ENCODE peak calls at places on chromosomes 11 and 22, in eight cellular contexts. Z is HepG2, R is WTC11, A is A549, B is SK-N-SH, D is GM12878, Q is K562, H is H1. N is an unnamed sample.

GRCh38 chr11:61138940-61139339 is 22.3 kb downstream of the VPS37C start:
- DNase-seq in Z (no peak), R (no peak), A (no peak), B (no peak), D (no peak), Q (no peak), H (no peak), N (peak; percentile 76)

GRCh38 chr11:19524171-19524671 is 188.4 kb upstream of the NAV2 start:
- DNase-seq in Z (no peak), R (no peak), A (no peak), B (no peak), D (no peak), Q (no peak), H (no peak), N (peak; percentile 8)

GRCh38 chr11:86062719-86063118 is 6.2 kb downstream of the PICALM start:
- DNase-seq in Z (no peak), R (no peak), A (no peak), B (no peak), D (no peak), Q (no peak), H (no peak), N (no peak)

GRCh38 chr11:58301576-58301975 is 33.5 kb upstream of the OR10W1 start:
- DNase-seq in Z (no peak), R (no peak), A (no peak), B (no peak), D (no peak), Q (no peak), H (no peak), N (peak; percentile 84)

GRCh38 chr22:49703391-49703926 is 124.2 kb downstream of the BRD1 start:
- DNase-seq in Z (no peak), R (no peak), A (no peak), B (no peak), D (no peak), Q (no peak), H (no peak), N (no peak)

GRCh38 chr11:130478204-130478701 is 29.8 kb downstream of the ADAMTS15 start:
- DNase-seq in Z (no peak), R (no peak), A (peak; percentile 71), B (peak; percentile 55), D (no peak), Q (no peak), H (no peak), N (peak; percentile 95)

GRCh38 chr11:77761481-77761880 is 59.0 kb downstream of the RSF1 start:
- DNase-seq in Z (no peak), R (no peak), A (no peak), B (no peak), D (no peak), Q (no peak), H (no peak), N (no peak)

GRCh38 chr11:103671143-103671651 is 365.2 kb upstream of the DDI1 start:
- DNase-seq in Z (no peak), R (no peak), A (no peak), B (no peak), D (no peak), Q (no peak), H (no peak), N (no peak)

DNA sequence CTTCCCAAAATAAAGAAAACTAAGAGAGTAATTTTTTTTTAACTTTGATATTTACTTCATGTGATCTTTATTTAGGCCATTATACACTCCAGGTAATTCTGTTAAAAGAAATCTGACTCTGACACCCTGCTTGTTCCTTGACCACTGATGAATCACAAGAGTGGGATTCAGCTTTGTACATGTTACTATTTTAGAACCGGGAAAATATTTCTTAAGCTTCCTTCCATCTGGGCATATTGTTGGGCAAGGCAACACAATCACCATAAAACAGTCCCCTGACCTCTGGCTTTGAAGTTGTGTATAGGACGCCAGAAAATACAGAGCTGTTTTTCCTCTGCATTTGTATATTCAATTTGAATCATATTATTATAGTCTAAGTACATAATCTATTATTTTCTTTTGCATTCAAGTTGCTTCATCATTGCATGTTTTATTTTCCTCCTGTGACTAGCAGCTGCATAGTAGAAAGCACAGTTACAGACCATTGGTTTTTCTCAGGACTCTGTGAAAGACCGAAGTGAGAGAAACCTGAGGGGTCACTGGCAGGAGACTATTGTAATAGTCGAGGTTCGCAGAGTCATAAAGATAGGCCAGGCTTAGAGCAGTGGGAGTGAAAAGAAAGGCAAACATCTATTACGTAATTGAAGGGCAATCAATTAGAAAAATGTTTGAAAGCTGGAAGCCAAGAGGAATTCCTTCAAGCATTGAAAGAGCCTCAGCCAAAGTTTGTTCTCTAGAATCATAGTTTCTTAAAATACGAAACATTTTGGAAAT is 51.8 kb upstream of the SLC36A4 start:
- DNase-seq in Z (no peak), R (no peak), A (no peak), B (no peak), D (no peak), Q (no peak), H (no peak), N (no peak)
- TF ChIP-seq USF2 in Z (no peak), R (no peak), A (no peak), B (no peak), D (no peak), Q (no peak), H (no peak), N (no peak)

DNA sequence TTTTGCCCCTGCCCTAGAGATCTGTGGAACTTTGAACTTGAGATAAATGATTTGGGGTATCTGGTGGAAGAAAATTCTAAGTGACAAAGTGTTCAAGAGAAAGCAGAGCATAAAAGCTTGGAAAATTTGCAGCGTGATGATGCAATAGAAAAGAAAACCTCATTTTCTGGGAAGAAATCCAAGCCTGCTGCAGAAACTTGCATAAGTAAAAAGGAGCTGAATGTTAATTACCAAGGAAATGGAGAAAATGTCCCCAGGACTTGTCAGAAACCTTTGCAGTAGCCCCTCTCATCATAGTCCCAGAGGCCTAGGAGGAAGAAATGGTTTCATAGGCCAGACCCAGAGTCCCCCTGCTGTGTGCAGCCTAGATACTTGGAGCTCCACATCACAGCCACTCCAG is 686.9 kb downstream of the FAM181B start:
- DNase-seq in Z (no peak), R (no peak), A (no peak), B (no peak), D (no peak), Q (no peak), H (no peak), N (peak; percentile 3)
- TF ChIP-seq USF2 in Z (no peak), R (no peak), A (no peak), B (no peak), D (no peak), Q (no peak), H (no peak), N (no peak)

GRCh38 chr11:47861762-47862161 is 13.6 kb upstream of the NUP160 start:
- DNase-seq in Z (no peak), R (no peak), A (no peak), B (no peak), D (no peak), Q (peak; percentile 36), H (no peak), N (peak; percentile 74)
- TF ChIP-seq USF2 in Z (no peak), R (no peak), A (no peak), B (no peak), D (no peak), Q (no peak), H (no peak), N (no peak)

DNA sequence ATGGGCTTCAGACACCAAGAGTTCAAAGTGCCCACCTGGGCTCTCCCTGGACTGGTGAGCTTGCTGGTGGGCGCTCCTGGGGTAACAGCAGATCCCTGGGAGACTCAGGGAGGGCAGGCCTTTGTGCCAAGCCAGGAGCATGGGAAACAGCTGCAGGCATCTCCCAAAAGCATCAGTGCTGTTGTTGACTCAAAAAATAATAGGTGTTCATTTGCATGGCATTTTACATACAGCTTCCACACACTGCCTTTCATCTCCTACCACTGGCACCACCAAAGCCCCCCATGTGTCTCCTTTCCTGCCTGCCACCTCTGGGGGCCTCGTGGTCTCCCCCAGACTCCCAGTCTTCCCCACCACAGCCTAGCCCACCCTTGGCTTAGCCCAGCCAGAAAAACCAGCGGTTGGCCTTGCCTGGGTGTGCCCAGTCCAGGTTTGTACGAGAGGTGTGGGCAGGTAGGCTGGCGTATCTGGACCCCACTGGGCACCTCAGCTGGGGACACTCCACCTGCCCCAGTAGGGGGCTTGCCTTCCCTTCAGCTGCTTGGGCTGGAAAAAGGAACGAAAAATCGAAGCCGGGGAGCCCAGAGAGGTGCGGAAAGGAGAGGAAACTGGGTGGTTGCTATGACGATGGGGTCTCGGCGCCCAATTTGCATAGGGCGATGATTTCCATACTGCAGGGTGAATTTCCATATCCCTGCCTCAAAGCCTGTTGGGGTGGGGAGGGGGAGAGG is 15.0 kb downstream of the POU2F3 start:
- DNase-seq in Z (no peak), R (peak; percentile 68), A (no peak), B (no peak), D (no peak), Q (no peak), H (peak; percentile 73), N (no peak)
- TF ChIP-seq USF2 in Z (no peak), R (no peak), A (no peak), B (no peak), D (no peak), Q (no peak), H (no peak), N (no peak)

GRCh38 chr11:17734418-17734911 is at the start of gene KCNC1:
- DNase-seq in Z (no peak), R (peak; percentile 62), A (peak; percentile 47), B (peak; percentile 93), D (no peak), Q (peak; percentile 21), H (no peak), N (peak; percentile 34)
- TF ChIP-seq USF2 in Z (no peak), R (no peak), A (no peak), B (no peak), D (no peak), Q (no peak), H (no peak), N (no peak)

GRCh38 chr11:100682247-100682969 is 4.7 kb upstream of the ARHGAP42 start:
- DNase-seq in Z (no peak), R (no peak), A (no peak), B (no peak), D (no peak), Q (no peak), H (no peak), N (peak; percentile 46)

GRCh38 chr11:100683107-100683506 is 4.0 kb upstream of the ARHGAP42 start:
- DNase-seq in Z (peak; percentile 38), R (no peak), A (no peak), B (no peak), D (no peak), Q (no peak), H (no peak), N (no peak)

GRCh38 chr11:100680070-100680469 is 7.0 kb upstream of the ARHGAP42 start:
- DNase-seq in Z (no peak), R (no peak), A (no peak), B (no peak), D (no peak), Q (no peak), H (no peak), N (no peak)

GRCh38 chr11:100677796-100678195 is 9.3 kb upstream of the ARHGAP42 start:
- DNase-seq in Z (no peak), R (no peak), A (no peak), B (no peak), D (no peak), Q (no peak), H (no peak), N (no peak)

DNA sequence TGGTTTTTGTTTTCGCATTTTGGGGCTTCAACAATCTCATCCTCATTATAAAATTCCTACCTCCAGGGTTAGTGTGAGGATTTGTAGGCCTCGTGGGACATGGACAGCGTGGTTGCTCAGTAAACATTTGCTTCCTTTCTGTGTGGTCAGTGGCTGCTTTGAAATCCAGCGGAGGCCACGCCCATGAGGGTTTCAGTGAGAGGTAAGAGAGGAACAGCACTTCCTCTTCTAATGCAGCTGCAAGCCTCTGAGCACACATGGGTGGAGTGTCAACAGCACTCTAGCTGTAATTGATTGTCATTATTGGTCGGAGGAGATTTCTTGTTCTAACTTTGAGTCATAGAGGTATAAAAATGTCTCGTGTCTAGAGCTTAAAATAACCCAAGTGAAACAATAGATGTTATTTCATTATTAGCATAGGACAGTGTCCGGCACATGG is 6.0 kb upstream of the ARHGAP42 start:
- DNase-seq in Z (peak; percentile 76), R (peak; percentile 50), A (no peak), B (no peak), D (peak; percentile 95), Q (peak; percentile 58), H (no peak), N (peak; percentile 34)
- TF ChIP-seq USF2 in Z (no peak), R (no peak), A (no peak), B (no peak), D (no peak), Q (no peak), H (no peak), N (no peak)